ENCODE peak calls at places on chromosomes 12 and 14, in four cellular contexts. One of them, this sample, is unnamed.

GRCh38 chr12:69933115-69933552 is 108.1 kb downstream of the MYRFL start:
- DNase-seq in WERI-Rb-1: no peak
- DNase-seq in GM04504: no peak
- DNase-seq in colonic mucosa: no peak
- DNase-seq in this sample: no peak

GRCh38 chr12:132075714-132076553 is 68.2 kb downstream of the DDX51 start:
- DNase-seq in GM04504: no peak
- DNase-seq in colonic mucosa: no peak
- DNase-seq in WERI-Rb-1: no peak
- DNase-seq in this sample: no peak

GRCh38 chr14:104394606-104394910 is 185.0 kb upstream of the C14orf180 start:
- DNase-seq in GM04504: no peak
- DNase-seq in WERI-Rb-1: no peak
- DNase-seq in colonic mucosa: peak; percentile 7
- DNase-seq in this sample: no peak

GRCh38 chr12:60935981-60936761 is 1324.0 kb upstream of the USP15 start:
- DNase-seq in GM04504: no peak
- DNase-seq in WERI-Rb-1: no peak
- DNase-seq in colonic mucosa: no peak
- DNase-seq in this sample: no peak

GRCh38 chr14:91417134-91417982 is at the start of gene CCDC88C:
- DNase-seq in colonic mucosa: peak; percentile 80
- DNase-seq in GM04504: no peak
- DNase-seq in WERI-Rb-1: peak; percentile 72
- DNase-seq in this sample: peak; percentile 78

GRCh38 chr12:561908-562593 is 101.2 kb downstream of the NINJ2 start:
- DNase-seq in WERI-Rb-1: no peak
- DNase-seq in GM04504: no peak
- DNase-seq in colonic mucosa: no peak
- DNase-seq in this sample: no peak

GRCh38 chr14:50846171-50846880 is 15.4 kb upstream of the NIN start:
- DNase-seq in colonic mucosa: no peak
- DNase-seq in WERI-Rb-1: no peak
- DNase-seq in GM04504: no peak
- DNase-seq in this sample: no peak

GRCh38 chr12:119154435-119154818 is 24.3 kb upstream of the HSPB8 start:
- DNase-seq in colonic mucosa: no peak
- DNase-seq in WERI-Rb-1: peak; percentile 30
- DNase-seq in GM04504: no peak
- DNase-seq in this sample: peak; percentile 37

GRCh38 chr12:24852420-24852819 is 96.5 kb downstream of the BCAT1 start:
- DNase-seq in WERI-Rb-1: no peak
- DNase-seq in colonic mucosa: no peak
- DNase-seq in GM04504: no peak
- DNase-seq in this sample: peak; percentile 22

GRCh38 chr14:23052182-23052623 is 5.1 kb downstream of the CDH24 start:
- DNase-seq in colonic mucosa: no peak
- DNase-seq in GM04504: no peak
- DNase-seq in WERI-Rb-1: peak; percentile 86
- DNase-seq in this sample: no peak

GRCh38 chr12:65965358-65965757 is 141.1 kb downstream of the HMGA2 start:
- DNase-seq in WERI-Rb-1: no peak
- DNase-seq in colonic mucosa: no peak
- DNase-seq in GM04504: no peak
- DNase-seq in this sample: no peak

GRCh38 chr12:99984271-99985128 is at the start of gene ANKS1B:
- DNase-seq in GM04504: no peak
- DNase-seq in colonic mucosa: peak; percentile 45
- DNase-seq in WERI-Rb-1: peak; percentile 86
- DNase-seq in this sample: peak; percentile 94

GRCh38 chr14:71289536-71289935 is 382.3 kb downstream of the PCNX1 start:
- DNase-seq in GM04504: no peak
- DNase-seq in colonic mucosa: peak; percentile 63
- DNase-seq in WERI-Rb-1: no peak
- DNase-seq in this sample: no peak

GRCh38 chr12:131894981-131895639 is 688 bp downstream of the ULK1 start:
- DNase-seq in colonic mucosa: peak; percentile 44
- DNase-seq in GM04504: no peak
- DNase-seq in WERI-Rb-1: no peak
- DNase-seq in this sample: peak; percentile 39

GRCh38 chr12:14148489-14149240 is 167.3 kb upstream of the GRIN2B start:
- DNase-seq in WERI-Rb-1: no peak
- DNase-seq in GM04504: no peak
- DNase-seq in colonic mucosa: no peak
- DNase-seq in this sample: no peak